ENCODE peak calls at places on chromosomes 4 and X, in five cellular contexts. I is H9, G is IMR-90, C is H1, T is neuronal stem cell. N is an unnamed sample.

GRCh38 chr4:107210450-107211239 is 174.5 kb upstream of the DKK2 start:
- DNase-seq in I (no peak), G (peak; percentile 36), C (no peak), T (no peak), N (peak; percentile 21)

GRCh38 chrX:116499780-116500179 is 37.0 kb upstream of the CT83 start:
- DNase-seq in I (no peak), G (no peak), C (no peak), T (no peak), N (no peak)

GRCh38 chr4:4386736-4387392 is at the start of gene NSG1:
- DNase-seq in I (no peak), G (peak; percentile 18), C (peak; percentile 71), T (peak; percentile 44), N (peak; percentile 48)

GRCh38 chr4:1065732-1066131 is 47.6 kb downstream of the RNF212 start:
- DNase-seq in I (no peak), G (no peak), C (no peak), T (no peak), N (no peak)

GRCh38 chr4:108045687-108046024 is 56.0 kb downstream of the HADH start:
- DNase-seq in I (no peak), G (no peak), C (no peak), T (no peak), N (no peak)

GRCh38 chrX:10062352-10062751 is 94.4 kb upstream of the CLCN4 start:
- DNase-seq in I (no peak), G (no peak), C (no peak), T (no peak), N (no peak)

GRCh38 chrX:440636-441035 is 53.9 kb upstream of the PPP2R3B start:
- DNase-seq in I (no peak), G (no peak), C (no peak), T (no peak), N (no peak)

GRCh38 chrX:114959729-114960128 is 57.7 kb downstream of the IL13RA2 start:
- DNase-seq in I (no peak), G (peak; percentile 22), C (no peak), T (no peak), N (peak; percentile 3)

GRCh38 chr4:25019501-25019900 is 11.2 kb downstream of the LGI2 start:
- DNase-seq in I (no peak), G (no peak), C (no peak), T (no peak), N (no peak)

GRCh38 chr4:36439556-36439955 is 158.1 kb downstream of the DTHD1 start:
- DNase-seq in I (no peak), G (no peak), C (no peak), T (peak; percentile 32), N (no peak)

GRCh38 chr4:38144029-38144428 is 183.8 kb downstream of the PTTG2 start:
- DNase-seq in I (no peak), G (peak; percentile 37), C (no peak), T (no peak), N (no peak)

GRCh38 chr4:118752551-118752950 is 67.4 kb downstream of the METTL14 start:
- DNase-seq in I (no peak), G (no peak), C (no peak), T (no peak), N (no peak)

GRCh38 chr4:184287697-184288255 is 70.1 kb upstream of the ENPP6 start:
- DNase-seq in I (peak; percentile 44), G (peak; percentile 68), C (no peak), T (no peak), N (peak; percentile 63)

GRCh38 chrX:124421898-124422622 is 75.7 kb downstream of the SH2D1A start:
- DNase-seq in I (peak; percentile 33), G (no peak), C (no peak), T (no peak), N (peak; percentile 0)

DNA sequence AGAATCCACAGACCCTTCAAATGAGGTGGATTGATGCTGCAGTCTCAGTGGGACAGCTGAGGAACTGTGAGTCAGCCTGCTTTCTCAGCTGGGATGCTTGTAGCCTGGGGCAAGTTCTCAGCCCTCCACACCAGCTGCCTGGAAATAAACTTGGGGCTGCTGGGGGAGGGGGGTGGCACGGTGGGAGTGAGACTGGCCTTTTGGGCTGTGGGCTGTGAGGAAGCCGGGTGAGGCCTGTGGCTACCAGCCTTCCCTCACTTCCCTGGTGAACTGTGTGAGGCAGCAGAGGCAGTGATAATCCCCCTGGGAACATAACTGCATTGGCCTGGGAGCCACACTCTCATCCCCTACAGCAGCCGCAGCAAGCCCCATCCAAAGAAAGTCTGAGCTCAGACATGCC is 114.5 kb upstream of the GUCY1A1 start:
- DNase-seq in I (peak; percentile 48), G (peak; percentile 81), C (no peak), T (no peak), N (peak; percentile 72)
- H3K14ac ChIP-seq in I (no peak overlapping the region), G (no peak overlapping the region), C (no peak overlapping the region), T (peak overlapping the region; percentile 71), N (no peak overlapping the region)

DNA sequence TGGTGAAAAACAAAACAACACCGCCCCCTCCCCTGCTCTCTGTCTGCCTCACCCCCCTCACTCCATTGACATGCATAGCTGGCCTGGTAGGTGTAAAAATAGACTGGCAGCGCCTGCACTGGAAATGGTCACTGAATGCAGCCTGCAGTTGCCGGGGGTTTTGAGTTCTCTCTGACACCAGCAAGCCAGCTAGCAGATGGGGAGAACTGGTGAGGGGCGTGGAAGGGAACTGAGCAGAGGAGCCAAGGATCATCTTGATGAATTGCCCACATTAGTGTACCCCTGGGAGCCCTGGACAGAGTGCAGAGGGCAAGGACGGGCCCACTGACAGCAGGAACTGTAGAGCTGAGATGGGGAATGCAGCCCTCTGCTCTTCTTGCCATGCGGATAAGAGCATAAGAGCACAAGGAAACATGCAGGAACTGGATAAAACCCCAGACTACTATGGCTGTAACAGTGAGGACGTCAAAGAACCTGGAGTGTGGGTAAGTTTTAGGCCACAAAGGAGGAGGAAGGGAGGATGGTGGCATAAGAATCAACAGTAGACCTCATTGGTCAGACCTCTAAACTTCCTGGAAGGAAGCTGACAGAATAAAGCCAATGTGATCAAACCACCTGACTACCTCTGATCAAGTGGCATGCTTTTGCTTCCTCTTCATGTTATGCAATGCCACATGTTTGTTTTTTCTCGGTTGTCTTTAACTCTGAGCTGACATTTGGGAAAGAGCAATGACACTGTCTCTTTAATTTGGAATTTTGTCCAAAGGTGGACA is 96.3 kb downstream of the ANK2 start:
- DNase-seq in I (peak; percentile 73), G (no peak), C (peak; percentile 66), T (peak; percentile 45), N (peak; percentile 17)
- H2BK5ac ChIP-seq in I (no peak overlapping the region), G (no peak overlapping the region), C (peak overlapping the region; percentile 37), T (no peak overlapping the region), N (no peak overlapping the region)

GRCh38 chr4:3313139-3313538 is 20.3 kb downstream of the RGS12 start:
- DNase-seq in I (peak; percentile 14), G (no peak), C (no peak), T (no peak), N (no peak)
- H3K14ac ChIP-seq in I (no peak overlapping the region), G (no peak overlapping the region), C (no peak overlapping the region), T (no peak overlapping the region), N (no peak overlapping the region)

GRCh38 chr4:138952405-138952804 is 63.2 kb upstream of the NOCT start:
- DNase-seq in I (no peak), G (peak; percentile 23), C (peak; percentile 17), T (no peak), N (no peak)

GRCh38 chr4:138946306-138946705 is 69.3 kb upstream of the NOCT start:
- DNase-seq in I (no peak), G (no peak), C (peak; percentile 6), T (no peak), N (no peak)

GRCh38 chr4:138948918-138949317 is 66.7 kb upstream of the NOCT start:
- DNase-seq in I (no peak), G (no peak), C (peak; percentile 11), T (no peak), N (peak; percentile 44)

GRCh38 chr4:138951764-138952163 is 63.8 kb upstream of the NOCT start:
- DNase-seq in I (no peak), G (no peak), C (peak; percentile 22), T (no peak), N (no peak)

GRCh38 chr4:138949866-138950265 is 65.7 kb upstream of the NOCT start:
- DNase-seq in I (no peak), G (no peak), C (peak; percentile 30), T (no peak), N (no peak)
- H2BK5ac ChIP-seq in I (no peak overlapping the region), G (no peak overlapping the region), C (no peak overlapping the region), T (no peak overlapping the region), N (no peak overlapping the region)

GRCh38 chr4:6018331-6018730 is at the start of gene C4orf50:
- DNase-seq in I (no peak), G (no peak), C (no peak), T (no peak), N (no peak)
- H3K14ac ChIP-seq in I (no peak within 1 kb of the TSS), G (no peak within 1 kb of the TSS), C (no peak within 1 kb of the TSS), T (peak within 1 kb of the TSS; percentile 14), N (no peak within 1 kb of the TSS)

GRCh38 chrX:12115377-12115776 is 22.9 kb upstream of the FRMPD4 start:
- DNase-seq in I (peak; percentile 56), G (no peak), C (peak; percentile 64), T (no peak), N (peak; percentile 1)

GRCh38 chrX:12113321-12113720 is 25.0 kb upstream of the FRMPD4 start:
- DNase-seq in I (no peak), G (peak; percentile 22), C (no peak), T (no peak), N (no peak)

GRCh38 chrX:12118134-12118533 is 20.1 kb upstream of the FRMPD4 start:
- DNase-seq in I (no peak), G (peak; percentile 35), C (no peak), T (no peak), N (peak; percentile 14)
- H2BK5ac ChIP-seq in I (no peak overlapping the region), G (no peak overlapping the region), C (no peak overlapping the region), T (no peak overlapping the region), N (no peak overlapping the region)

GRCh38 chr4:139176299-139177048 is 544 bp downstream of the ELF2 start:
- DNase-seq in I (peak; percentile 77), G (peak; percentile 79), C (peak; percentile 89), T (peak; percentile 82), N (peak; percentile 89)

GRCh38 chr4:139171878-139172691 is 4.9 kb downstream of the ELF2 start:
- DNase-seq in I (no peak), G (peak; percentile 55), C (no peak), T (no peak), N (peak; percentile 53)

GRCh38 chr4:139177049-139177887 is at the start of gene ELF2:
- DNase-seq in I (peak; percentile 94), G (peak; percentile 84), C (peak; percentile 87), T (peak; percentile 83), N (peak; percentile 93)

GRCh38 chr4:139177888-139178609 is 1.0 kb upstream of the ELF2 start:
- DNase-seq in I (peak; percentile 96), G (peak; percentile 91), C (peak; percentile 96), T (peak; percentile 93), N (peak; percentile 96)

DNA sequence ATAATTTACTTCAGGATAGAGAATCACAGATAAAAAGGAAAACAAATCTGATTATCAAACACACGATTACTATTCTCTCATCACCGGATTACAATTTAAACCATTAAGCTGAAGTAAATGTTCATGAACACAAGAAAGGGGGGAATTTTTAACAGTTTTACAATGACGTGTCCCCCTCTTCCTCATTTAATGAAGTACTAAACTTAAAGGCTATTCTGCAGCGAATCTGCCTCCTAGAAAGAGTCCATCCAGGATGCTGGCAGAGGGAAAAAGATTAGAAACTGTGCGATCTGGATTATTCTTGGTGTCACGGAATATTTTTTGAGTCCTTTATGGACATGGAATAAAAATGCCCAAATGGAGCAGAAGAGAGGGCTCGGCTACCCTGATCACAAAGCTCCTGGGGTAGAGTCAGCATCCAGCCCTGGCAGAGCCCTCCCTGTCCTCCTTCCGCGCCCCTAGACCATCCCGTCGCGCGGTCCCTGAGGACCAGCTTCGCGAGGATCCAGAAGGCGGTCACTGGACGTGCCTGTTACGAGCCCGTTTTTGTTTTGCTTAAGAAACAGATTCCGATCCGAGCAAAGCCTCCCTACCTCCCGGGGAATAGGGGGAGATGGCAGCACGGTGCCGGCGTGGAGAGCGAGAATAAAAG is 1.2 kb downstream of the ELF2 start:
- DNase-seq in I (no peak), G (peak; percentile 41), C (no peak), T (no peak), N (no peak)
- H3K14ac ChIP-seq in I (peak overlapping the region; percentile 62), G (peak overlapping the region; percentile 71), C (no peak overlapping the region), T (no peak overlapping the region), N (no peak overlapping the region)